ENCODE peak calls at places on chromosomes 11 and 22, in eight cellular contexts. D, S, U, Y, R, I, N and G are unnamed samples.

GRCh38 chr11:8671651-8672062 is 10.8 kb downstream of the TRIM66 start:
- DNase-seq in D (no peak), I (no peak), N (no peak), S (no peak), R (peak; percentile 71), U (no peak), Y (no peak), G (no peak)

GRCh38 chr11:21628641-21629040 is 564.2 kb upstream of the ANO5 start:
- DNase-seq in I (no peak), N (no peak), Y (no peak), U (no peak), D (no peak), S (no peak), R (no peak), G (no peak)

GRCh38 chr11:64650923-64651523 is 60.0 kb downstream of the SLC22A12 start:
- DNase-seq in N (no peak), U (peak; percentile 74), I (no peak), R (no peak), Y (peak; percentile 60), S (no peak), D (no peak), G (no peak)

GRCh38 chr22:23696326-23696851 is 5.6 kb downstream of the RGL4 start:
- DNase-seq in D (peak; percentile 72), S (peak; percentile 67), I (peak; percentile 46), Y (no peak), R (no peak), N (peak; percentile 76), U (no peak), G (no peak)

GRCh38 chr22:30994960-30995359 is 25.9 kb downstream of the TUG1 start:
- DNase-seq in R (no peak), N (no peak), D (no peak), Y (no peak), U (no peak), I (no peak), S (no peak), G (no peak)

GRCh38 chr11:128714121-128714520 is 20.2 kb downstream of the FLI1 start:
- DNase-seq in Y (no peak), R (no peak), U (no peak), N (no peak), D (no peak), I (no peak), S (no peak), G (no peak)

GRCh38 chr11:106381895-106382294 is 304.4 kb downstream of the AASDHPPT start:
- DNase-seq in N (no peak), I (no peak), R (no peak), Y (no peak), S (no peak), D (no peak), U (no peak), G (no peak)

GRCh38 chr11:72940417-72940816 is 126.2 kb downstream of the ATG16L2 start:
- DNase-seq in U (no peak), D (no peak), N (no peak), I (no peak), S (no peak), R (no peak), Y (no peak), G (no peak)

GRCh38 chr22:28706845-28707244 is 27.2 kb upstream of the TTC28 start:
- DNase-seq in I (no peak), R (no peak), S (no peak), D (no peak), N (no peak), U (no peak), Y (no peak), G (no peak)

GRCh38 chr11:12777208-12777874 is 103.1 kb downstream of the TEAD1 start:
- DNase-seq in Y (no peak), N (no peak), U (no peak), D (no peak), I (no peak), S (no peak), R (no peak), G (no peak)

GRCh38 chr22:42892571-42893316 is 35.7 kb upstream of the ARFGAP3 start:
- DNase-seq in N (no peak), D (no peak), R (no peak), S (no peak), I (no peak), U (no peak), Y (no peak), G (no peak)

GRCh38 chr11:72618801-72619200 is 55.4 kb downstream of the PDE2A start:
- DNase-seq in U (no peak), D (no peak), I (no peak), S (no peak), R (no peak), N (no peak), Y (no peak), G (no peak)